ENCODE peak calls at places on chromosomes 5 and 9, in six cellular contexts. M is HT1080, U is left ventricle myocardium superior, H is H54, N is iPS-NIHi11, W is colonic mucosa. Y is an unnamed sample.

GRCh38 chr9:135343136-135343535 is 136.4 kb upstream of the PPP1R26 start:
- DNase-seq in H (no peak), M (no peak), W (no peak), N (no peak), U (no peak), Y (no peak)

GRCh38 chr5:133818031-133818431 is 150.4 kb downstream of the C5orf15 start:
- DNase-seq in W (no peak), H (peak; percentile 12), U (peak; percentile 57), M (peak; percentile 71), N (no peak), Y (no peak)

GRCh38 chr5:137073192-137073591 is 425.9 kb downstream of the SPOCK1 start:
- DNase-seq in U (no peak), H (no peak), M (peak; percentile 60), W (no peak), N (no peak), Y (no peak)

GRCh38 chr5:96687812-96688453 is 25.8 kb downstream of the CAST start:
- DNase-seq in M (peak; percentile 56), U (no peak), H (no peak), W (no peak), N (peak; percentile 29), Y (peak; percentile 39)

GRCh38 chr9:86885232-86885631 is 62.1 kb downstream of the GAS1 start:
- DNase-seq in N (peak; percentile 17), M (no peak), W (no peak), H (no peak), U (no peak), Y (no peak)

GRCh38 chr5:17879276-17879675 is 245.0 kb downstream of the TAF11L14 start:
- DNase-seq in N (no peak), W (no peak), H (no peak), U (no peak), M (peak; percentile 83), Y (no peak)

GRCh38 chr5:139495644-139496435 is 13.3 kb upstream of the STING1 start:
- DNase-seq in W (no peak), M (peak; percentile 78), U (no peak), H (no peak), N (no peak), Y (peak; percentile 89)

GRCh38 chr5:120538644-120539043 is 74.5 kb downstream of the PRR16 start:
- DNase-seq in H (no peak), U (no peak), N (no peak), W (no peak), M (no peak), Y (no peak)

GRCh38 chr9:35980289-35981011 is 22.5 kb upstream of the OR2S2 start:
- DNase-seq in U (no peak), H (no peak), W (no peak), M (no peak), N (no peak), Y (no peak)

GRCh38 chr9:101702257-101702656 is 36.2 kb downstream of the GRIN3A start:
- DNase-seq in W (no peak), H (no peak), N (no peak), M (no peak), U (no peak), Y (no peak)

GRCh38 chr5:106393276-106393675 is 1277.5 kb downstream of the EFNA5 start:
- DNase-seq in N (no peak), W (no peak), M (peak; percentile 13), U (no peak), H (no peak), Y (no peak)

GRCh38 chr5:39570418-39571027 is 145.7 kb upstream of the DAB2 start:
- DNase-seq in N (no peak), W (no peak), H (no peak), U (no peak), M (peak; percentile 34), Y (peak; percentile 65)

GRCh38 chr9:132590037-132590317 is 7.6 kb downstream of the BARHL1 start:
- DNase-seq in H (no peak), M (no peak), N (no peak), W (no peak), U (no peak), Y (no peak)

GRCh38 chr5:142263346-142263745 is 61.5 kb downstream of the SPRY4 start:
- DNase-seq in W (no peak), M (no peak), U (no peak), H (no peak), N (no peak), Y (no peak)

GRCh38 chr9:136571525-136571924 is 25.7 kb upstream of the NOTCH1 start:
- DNase-seq in W (no peak), M (no peak), H (no peak), N (no peak), U (peak; percentile 47), Y (no peak)

GRCh38 chr9:120184266-120184665 is 395.7 kb downstream of the CDK5RAP2 start:
- DNase-seq in U (no peak), H (no peak), M (no peak), N (no peak), W (no peak), Y (no peak)

GRCh38 chr9:135290086-135290485 is 189.5 kb upstream of the PPP1R26 start:
- DNase-seq in W (no peak), N (no peak), U (peak; percentile 74), M (no peak), H (no peak), Y (no peak)

GRCh38 chr9:135902655-135903357 is 4.5 kb downstream of the CAMSAP1 start:
- DNase-seq in U (no peak), N (no peak), H (no peak), M (no peak), W (no peak), Y (no peak)

GRCh38 chr5:89584339-89584956 is 701.5 kb upstream of the MEF2C start:
- DNase-seq in H (peak; percentile 11), M (peak; percentile 77), U (no peak), W (no peak), N (no peak), Y (no peak)

GRCh38 chr5:14460844-14461398 is 120.7 kb upstream of the OTULINL start:
- DNase-seq in N (no peak), H (no peak), W (no peak), U (no peak), M (no peak), Y (no peak)

GRCh38 chr9:131237311-131237710 is 39.0 kb downstream of the FAM78A start:
- DNase-seq in N (no peak), W (no peak), U (no peak), H (no peak), M (no peak), Y (no peak)

GRCh38 chr9:94824913-94825619 is 98.6 kb downstream of the AOPEP start:
- DNase-seq in W (peak; percentile 28), U (no peak), M (no peak), N (peak; percentile 51), H (no peak), Y (no peak)

GRCh38 chr5:138724470-138725146 is 28.6 kb upstream of the CTNNA1 start:
- DNase-seq in N (no peak), H (no peak), W (no peak), U (peak; percentile 60), M (no peak), Y (peak; percentile 79)

GRCh38 chr5:54867310-54867944 is 118.0 kb downstream of the ESM1 start:
- DNase-seq in M (peak; percentile 50), U (no peak), H (peak; percentile 50), N (peak; percentile 32), W (no peak), Y (no peak)

GRCh38 chr9:121463026-121463827 is 36.4 kb downstream of the GGTA1 start:
- DNase-seq in H (peak; percentile 61), U (peak; percentile 76), W (peak; percentile 43), M (no peak), N (peak; percentile 78), Y (no peak)

GRCh38 chr9:89278997-89279739 is 31.8 kb upstream of the CKS2 start:
- DNase-seq in W (peak; percentile 27), N (peak; percentile 53), U (no peak), H (peak; percentile 64), M (peak; percentile 23), Y (no peak)

GRCh38 chr5:115068239-115069086 is 101.2 kb downstream of the TRIM36 start:
- DNase-seq in M (peak; percentile 87), N (no peak), U (no peak), W (no peak), H (peak; percentile 7), Y (peak; percentile 85)

GRCh38 chr5:102664946-102665345 is 90.2 kb upstream of the PAM start:
- DNase-seq in U (no peak), H (no peak), M (no peak), W (no peak), N (no peak), Y (no peak)

GRCh38 chr5:19855453-19855852 is 132.5 kb downstream of the CDH18 start:
- DNase-seq in U (no peak), N (no peak), W (no peak), M (no peak), H (no peak), Y (no peak)

GRCh38 chr9:4207881-4208615 is 91.8 kb downstream of the GLIS3 start:
- DNase-seq in W (no peak), N (no peak), U (no peak), H (no peak), M (no peak), Y (no peak)

GRCh38 chr5:134975078-134975715 is 7.5 kb downstream of the CATSPER3 start:
- DNase-seq in N (no peak), M (no peak), W (no peak), U (no peak), H (no peak), Y (no peak)

GRCh38 chr5:23507278-23507685 is at the start of gene PRDM9:
- DNase-seq in M (no peak), W (no peak), U (peak; percentile 83), N (peak; percentile 42), H (no peak), Y (no peak)